ENCODE peak calls at places on chromosome 3, in nine cellular contexts. F is AG10803; O is effector CD4-positive, alpha-beta T cell; U is kidney epithelial cell; V is nucleus accumbens; L is ascending aorta; H is GDM1; M is CD8-positive, alpha-beta memory T cell; I is tibial nerve. T is an unnamed sample.

GRCh38 chr3:127411083-127411727 is 123.4 kb upstream of the PRR20G start:
- DNase-seq in F (no peak), O (no peak), U (no peak), V (no peak), L (no peak), H (no peak), M (no peak), I (no peak), T (no peak)

GRCh38 chr3:39273119-39273518 is 6.7 kb downstream of the CX3CR1 start:
- DNase-seq in F (no peak), O (no peak), U (no peak), V (no peak), L (no peak), H (no peak), M (no peak), I (no peak), T (no peak)

GRCh38 chr3:195544634-195545033 is 1.5 kb upstream of the PPP1R2 start:
- DNase-seq in F (no peak), O (no peak), U (no peak), V (no peak), L (no peak), H (no peak), M (no peak), I (peak), T (no peak)

GRCh38 chr3:15331606-15332404 is 581 bp downstream of the SH3BP5 start:
- DNase-seq in F (no peak), O (peak), U (no peak), V (no peak), L (no peak), H (no peak), M (peak), I (peak), T (no peak)

GRCh38 chr3:193605876-193606275 is 12.9 kb downstream of the OPA1 start:
- DNase-seq in F (peak), O (peak), U (no peak), V (no peak), L (no peak), H (peak), M (peak), I (peak), T (no peak)

GRCh38 chr3:126925411-126926171 is 57.3 kb upstream of the PLXNA1 start:
- DNase-seq in F (no peak), O (no peak), U (no peak), V (no peak), L (no peak), H (peak), M (no peak), I (no peak), T (peak)

GRCh38 chr3:130380398-130380797 is 34.9 kb downstream of the COL6A5 start:
- DNase-seq in F (no peak), O (no peak), U (no peak), V (no peak), L (no peak), H (no peak), M (no peak), I (no peak), T (no peak)

GRCh38 chr3:124248471-124249028 is 256.6 kb upstream of the ROPN1 start:
- DNase-seq in F (peak), O (no peak), U (no peak), V (no peak), L (peak), H (no peak), M (no peak), I (peak), T (no peak)

GRCh38 chr3:127714866-127715265 is 42.1 kb downstream of the ABTB1 start:
- DNase-seq in F (no peak), O (no peak), U (no peak), V (no peak), L (no peak), H (no peak), M (no peak), I (no peak), T (no peak)

GRCh38 chr3:99808163-99808794 is 9.4 kb upstream of the CMSS1 start:
- DNase-seq in F (peak), O (peak), U (peak), V (no peak), L (no peak), H (peak), M (peak), I (peak), T (peak)

GRCh38 chr3:162538906-162539305 is 1042.3 kb downstream of the OTOL1 start:
- DNase-seq in F (no peak), O (no peak), U (no peak), V (no peak), L (no peak), H (no peak), M (no peak), I (no peak), T (no peak)

GRCh38 chr3:40387895-40388254 is 891 bp downstream of the ENTPD3 start:
- DNase-seq in F (no peak), O (no peak), U (no peak), V (no peak), L (no peak), H (no peak), M (no peak), I (no peak), T (no peak)

GRCh38 chr3:63911395-63911900 is 735 bp downstream of the SCAANT1 start:
- DNase-seq in F (no peak), O (no peak), U (no peak), V (no peak), L (no peak), H (no peak), M (no peak), I (peak), T (no peak)

GRCh38 chr3:11077466-11077865 is 76.8 kb upstream of the HRH1 start:
- DNase-seq in F (peak), O (no peak), U (no peak), V (no peak), L (no peak), H (peak), M (no peak), I (no peak), T (peak)

GRCh38 chr3:73604491-73604890 is 20.2 kb downstream of the PDZRN3 start:
- DNase-seq in F (peak), O (no peak), U (no peak), V (no peak), L (no peak), H (no peak), M (no peak), I (no peak), T (no peak)

GRCh38 chr3:109973733-109974132 is 636.4 kb upstream of the DPPA4 start:
- DNase-seq in F (no peak), O (no peak), U (no peak), V (no peak), L (no peak), H (no peak), M (no peak), I (no peak), T (no peak)